ENCODE peak calls at places on chromosome 20, in six cellular contexts. One of them, this sample, is unnamed.
A peak's percentile ranks its signal among the peaks of the same experiment; 100 is the strongest.

GRCh38 chr20:46572181-46572580 is 21.7 kb upstream of the OCSTAMP start:
- DNase-seq in K562: no peak
- DNase-seq in H1: no peak
- DNase-seq in SK-N-SH: peak; percentile 73
- DNase-seq in HepG2: no peak
- DNase-seq in HCT116: no peak
- DNase-seq in this sample: peak; percentile 55

GRCh38 chr20:21003902-21004301 is 102.3 kb downstream of the LINC00237 start:
- DNase-seq in K562: no peak
- DNase-seq in HepG2: no peak
- DNase-seq in HCT116: no peak
- DNase-seq in H1: no peak
- DNase-seq in SK-N-SH: no peak
- DNase-seq in this sample: no peak

GRCh38 chr20:23657202-23657601 is 19.4 kb upstream of the CST3 start:
- DNase-seq in HepG2: no peak
- DNase-seq in K562: no peak
- DNase-seq in SK-N-SH: no peak
- DNase-seq in HCT116: no peak
- DNase-seq in H1: no peak
- DNase-seq in this sample: no peak

GRCh38 chr20:46022411-46023147 is 6.4 kb upstream of the SLC12A5 start:
- DNase-seq in SK-N-SH: peak; percentile 59
- DNase-seq in HCT116: no peak
- DNase-seq in H1: no peak
- DNase-seq in K562: peak; percentile 77
- DNase-seq in HepG2: peak; percentile 52
- DNase-seq in this sample: no peak

GRCh38 chr20:6909608-6910007 is 142.1 kb downstream of the BMP2 start:
- DNase-seq in SK-N-SH: no peak
- DNase-seq in HepG2: no peak
- DNase-seq in H1: no peak
- DNase-seq in K562: no peak
- DNase-seq in HCT116: no peak
- DNase-seq in this sample: no peak

GRCh38 chr20:17796096-17796563 is 96.4 kb downstream of the BANF2 start:
- DNase-seq in H1: no peak
- DNase-seq in SK-N-SH: no peak
- DNase-seq in HCT116: no peak
- DNase-seq in HepG2: peak; percentile 82
- DNase-seq in K562: no peak
- DNase-seq in this sample: peak; percentile 57

GRCh38 chr20:62689861-62690644 is 18.6 kb upstream of the NTSR1 start:
- DNase-seq in H1: no peak
- DNase-seq in HCT116: no peak
- DNase-seq in K562: no peak
- DNase-seq in SK-N-SH: no peak
- DNase-seq in HepG2: no peak
- DNase-seq in this sample: no peak

GRCh38 chr20:58697201-58697866 is 4.7 kb downstream of the NPEPL1 start:
- DNase-seq in HCT116: no peak
- DNase-seq in HepG2: no peak
- DNase-seq in SK-N-SH: no peak
- DNase-seq in H1: no peak
- DNase-seq in K562: peak; percentile 55
- DNase-seq in this sample: no peak

GRCh38 chr20:13430346-13431002 is 208.3 kb downstream of the TASP1 start:
- DNase-seq in K562: no peak
- DNase-seq in HepG2: peak; percentile 92
- DNase-seq in H1: no peak
- DNase-seq in HCT116: peak; percentile 15
- DNase-seq in SK-N-SH: no peak
- DNase-seq in this sample: no peak

GRCh38 chr20:57444394-57445048 is 53.3 kb downstream of the RBM38 start:
- DNase-seq in HepG2: no peak
- DNase-seq in H1: no peak
- DNase-seq in HCT116: no peak
- DNase-seq in SK-N-SH: no peak
- DNase-seq in K562: no peak
- DNase-seq in this sample: no peak

GRCh38 chr20:23225407-23226060 is 125.1 kb upstream of the NXT1 start:
- DNase-seq in K562: peak; percentile 16
- DNase-seq in SK-N-SH: no peak
- DNase-seq in HepG2: no peak
- DNase-seq in HCT116: no peak
- DNase-seq in H1: no peak
- DNase-seq in this sample: no peak

GRCh38 chr20:48076247-48076646 is 291.0 kb upstream of the SULF2 start:
- DNase-seq in H1: no peak
- DNase-seq in SK-N-SH: no peak
- DNase-seq in K562: no peak
- DNase-seq in HepG2: no peak
- DNase-seq in HCT116: no peak
- DNase-seq in this sample: no peak

GRCh38 chr20:51507357-51508036 is 35.0 kb downstream of the NFATC2 start:
- DNase-seq in HepG2: no peak
- DNase-seq in SK-N-SH: no peak
- DNase-seq in K562: no peak
- DNase-seq in H1: no peak
- DNase-seq in HCT116: no peak
- DNase-seq in this sample: no peak

GRCh38 chr20:53881362-53881761 is 189.0 kb downstream of the BCAS1 start:
- DNase-seq in HepG2: no peak
- DNase-seq in H1: no peak
- DNase-seq in K562: no peak
- DNase-seq in HCT116: no peak
- DNase-seq in SK-N-SH: no peak
- DNase-seq in this sample: no peak

GRCh38 chr20:53884859-53885654 is 185.3 kb downstream of the BCAS1 start:
- DNase-seq in HCT116: no peak
- DNase-seq in SK-N-SH: no peak
- DNase-seq in K562: no peak
- DNase-seq in HepG2: no peak
- DNase-seq in H1: no peak
- DNase-seq in this sample: no peak

GRCh38 chr20:53880108-53880641 is 190.2 kb downstream of the BCAS1 start:
- DNase-seq in HepG2: no peak
- DNase-seq in SK-N-SH: no peak
- DNase-seq in H1: no peak
- DNase-seq in K562: no peak
- DNase-seq in HCT116: no peak
- DNase-seq in this sample: no peak

GRCh38 chr20:53879048-53879684 is 191.2 kb downstream of the BCAS1 start:
- DNase-seq in K562: no peak
- DNase-seq in HCT116: no peak
- DNase-seq in SK-N-SH: no peak
- DNase-seq in H1: no peak
- DNase-seq in HepG2: no peak
- DNase-seq in this sample: no peak

DNA sequence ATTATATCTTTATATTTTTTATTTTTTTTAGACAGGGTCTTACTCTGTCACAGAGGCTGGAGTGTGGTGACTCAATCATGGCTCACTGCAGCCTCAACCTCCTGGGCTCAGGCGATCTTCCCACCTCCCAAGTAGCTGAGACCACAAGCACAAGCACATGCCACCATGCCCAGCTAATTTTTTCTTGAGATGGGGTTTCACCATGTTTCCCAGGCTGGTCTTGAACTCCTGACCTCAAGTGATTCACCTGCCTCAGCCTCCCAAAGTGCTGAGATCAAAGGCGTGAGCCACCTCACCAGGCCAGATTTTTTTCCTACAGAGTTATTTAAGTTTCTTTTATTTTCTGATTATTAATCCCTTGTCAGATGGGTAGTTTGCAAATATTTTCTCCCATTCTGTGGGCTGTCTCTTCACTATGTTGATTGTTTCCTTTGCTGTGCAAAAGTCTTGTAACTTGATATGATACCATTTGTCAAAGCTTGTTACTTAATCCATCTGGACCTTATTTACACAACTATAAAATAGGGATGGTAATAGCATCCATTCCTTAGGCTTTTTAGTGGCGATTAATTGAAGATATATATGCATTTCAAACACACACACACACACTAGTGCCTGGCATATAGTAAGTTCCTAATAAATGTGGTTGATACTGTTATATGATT is 187.2 kb downstream of the BCAS1 start:
- DNase-seq in HepG2: no peak
- DNase-seq in H1: no peak
- DNase-seq in HCT116: no peak
- DNase-seq in K562: no peak
- DNase-seq in SK-N-SH: no peak
- DNase-seq in this sample: no peak
- TF ChIP-seq MAX in HepG2: no peak
- TF ChIP-seq MAX in H1: no peak
- TF ChIP-seq MAX in HCT116: no peak
- TF ChIP-seq MAX in K562: no peak
- TF ChIP-seq MAX in SK-N-SH: no peak
- TF ChIP-seq MAX in this sample: no peak

GRCh38 chr20:10236540-10237533 is 18.2 kb downstream of the SNAP25 start:
- DNase-seq in HepG2: no peak
- DNase-seq in SK-N-SH: no peak
- DNase-seq in HCT116: no peak
- DNase-seq in H1: no peak
- DNase-seq in K562: no peak
- DNase-seq in this sample: no peak
- TF ChIP-seq POLR2AphosphoS5 in HepG2: no peak
- TF ChIP-seq POLR2AphosphoS5 in SK-N-SH: no peak
- TF ChIP-seq POLR2AphosphoS5 in HCT116: no peak
- TF ChIP-seq POLR2AphosphoS5 in H1: no peak
- TF ChIP-seq POLR2AphosphoS5 in K562: no peak
- TF ChIP-seq POLR2AphosphoS5 in this sample: no peak

GRCh38 chr20:1818895-1819294 is 76.3 kb upstream of the SIRPA start:
- DNase-seq in H1: no peak
- DNase-seq in K562: no peak
- DNase-seq in SK-N-SH: no peak
- DNase-seq in HCT116: no peak
- DNase-seq in HepG2: no peak
- DNase-seq in this sample: no peak
- H3K9ac ChIP-seq in H1: no peak overlapping the region
- H3K9ac ChIP-seq in K562: no peak overlapping the region
- H3K9ac ChIP-seq in SK-N-SH: no peak overlapping the region
- H3K9ac ChIP-seq in HCT116: no peak overlapping the region
- H3K9ac ChIP-seq in HepG2: no peak overlapping the region
- H3K9ac ChIP-seq in this sample: no peak overlapping the region

GRCh38 chr20:49825521-49826033 is 12.9 kb downstream of the SLC9A8 start:
- DNase-seq in SK-N-SH: no peak
- DNase-seq in HepG2: peak; percentile 51
- DNase-seq in HCT116: no peak
- DNase-seq in K562: no peak
- DNase-seq in H1: no peak
- DNase-seq in this sample: no peak
- TF ChIP-seq MAX in SK-N-SH: no peak
- TF ChIP-seq MAX in HepG2: no peak
- TF ChIP-seq MAX in HCT116: no peak
- TF ChIP-seq MAX in K562: no peak
- TF ChIP-seq MAX in H1: no peak
- TF ChIP-seq MAX in this sample: no peak

GRCh38 chr20:36527331-36528125 is 13.8 kb upstream of the MYL9 start:
- DNase-seq in HepG2: no peak
- DNase-seq in H1: no peak
- DNase-seq in SK-N-SH: no peak
- DNase-seq in K562: no peak
- DNase-seq in HCT116: no peak
- DNase-seq in this sample: no peak
- TF ChIP-seq POLR2AphosphoS5 in HepG2: no peak
- TF ChIP-seq POLR2AphosphoS5 in H1: no peak
- TF ChIP-seq POLR2AphosphoS5 in SK-N-SH: no peak
- TF ChIP-seq POLR2AphosphoS5 in K562: no peak
- TF ChIP-seq POLR2AphosphoS5 in HCT116: no peak
- TF ChIP-seq POLR2AphosphoS5 in this sample: no peak

GRCh38 chr20:64082126-64082638 is 2.0 kb downstream of the LKAAEAR1 start:
- DNase-seq in K562: peak; percentile 42
- DNase-seq in HCT116: no peak
- DNase-seq in SK-N-SH: no peak
- DNase-seq in H1: no peak
- DNase-seq in HepG2: peak; percentile 55
- DNase-seq in this sample: no peak

GRCh38 chr20:64082821-64083379 is 1.3 kb downstream of the LKAAEAR1 start:
- DNase-seq in K562: no peak
- DNase-seq in HCT116: no peak
- DNase-seq in H1: no peak
- DNase-seq in SK-N-SH: no peak
- DNase-seq in HepG2: no peak
- DNase-seq in this sample: no peak

GRCh38 chr20:64086801-64087200 is 2.6 kb upstream of the LKAAEAR1 start:
- DNase-seq in SK-N-SH: no peak
- DNase-seq in HCT116: no peak
- DNase-seq in K562: no peak
- DNase-seq in H1: no peak
- DNase-seq in HepG2: no peak
- DNase-seq in this sample: no peak

GRCh38 chr20:64083380-64084208 is 604 bp downstream of the LKAAEAR1 start:
- DNase-seq in HCT116: no peak
- DNase-seq in SK-N-SH: peak; percentile 94
- DNase-seq in K562: peak; percentile 84
- DNase-seq in H1: no peak
- DNase-seq in HepG2: peak; percentile 67
- DNase-seq in this sample: peak; percentile 65

DNA sequence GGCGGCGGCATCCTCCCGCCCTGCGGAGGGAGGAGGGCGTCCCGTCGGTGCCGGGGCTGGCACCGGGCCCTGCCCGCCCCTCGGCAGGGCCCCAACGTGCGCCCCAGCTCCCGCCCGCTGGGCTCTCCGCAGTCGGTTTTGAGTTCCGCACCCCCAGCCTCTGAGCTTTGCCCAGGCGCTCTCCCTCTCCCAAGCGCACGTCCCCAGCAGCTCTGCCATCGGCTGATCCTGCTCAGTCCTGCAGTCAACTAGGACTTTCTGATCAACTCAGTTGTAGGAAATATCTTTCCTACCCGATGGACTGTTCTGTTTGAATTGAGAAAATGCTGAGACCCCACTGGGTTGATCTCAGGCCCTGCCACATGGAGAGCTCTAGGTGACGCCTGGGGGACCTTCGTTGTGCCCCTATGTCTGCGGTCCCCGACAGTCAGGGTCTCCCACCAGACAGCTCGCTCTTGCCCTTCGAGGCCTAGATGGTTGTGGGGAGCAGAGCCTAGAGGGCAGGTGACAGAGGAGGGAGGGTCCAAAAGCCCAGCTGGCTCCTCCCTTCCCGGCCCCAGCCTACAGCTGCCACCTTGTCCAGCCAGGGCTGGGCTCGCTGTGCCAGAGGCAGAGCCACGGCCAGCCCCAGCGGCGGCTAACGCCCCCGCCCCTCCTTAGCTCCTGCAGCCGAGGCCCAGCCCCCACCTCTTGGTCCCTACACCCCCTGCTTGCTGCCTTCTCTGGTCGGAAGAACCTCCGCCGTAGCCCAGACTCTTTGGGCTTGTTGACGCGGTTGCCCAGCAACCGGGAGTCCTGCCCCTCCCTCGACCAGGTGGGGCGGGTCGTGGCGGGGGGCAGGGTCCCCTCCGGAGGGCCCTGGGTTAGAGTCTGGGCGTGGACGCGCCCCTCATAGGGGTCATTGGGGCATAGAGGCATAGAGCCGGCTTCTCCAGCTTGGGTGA is at the start of gene LKAAEAR1:
- DNase-seq in SK-N-SH: no peak
- DNase-seq in HepG2: no peak
- DNase-seq in HCT116: no peak
- DNase-seq in H1: no peak
- DNase-seq in K562: no peak
- DNase-seq in this sample: no peak
- H3K9ac ChIP-seq in SK-N-SH: no peak within 1 kb of the TSS
- H3K9ac ChIP-seq in HepG2: no peak within 1 kb of the TSS
- H3K9ac ChIP-seq in HCT116: no peak within 1 kb of the TSS
- H3K9ac ChIP-seq in H1: no peak within 1 kb of the TSS
- H3K9ac ChIP-seq in K562: peak within 1 kb of the TSS; percentile 90
- H3K9ac ChIP-seq in this sample: no peak within 1 kb of the TSS

GRCh38 chr20:9025643-9026042 is 43.2 kb upstream of the PLCB4 start:
- DNase-seq in HCT116: no peak
- DNase-seq in SK-N-SH: no peak
- DNase-seq in HepG2: no peak
- DNase-seq in H1: no peak
- DNase-seq in K562: peak; percentile 9
- DNase-seq in this sample: no peak
- TF ChIP-seq MAX in HCT116: no peak
- TF ChIP-seq MAX in SK-N-SH: no peak
- TF ChIP-seq MAX in HepG2: no peak
- TF ChIP-seq MAX in H1: no peak
- TF ChIP-seq MAX in K562: no peak
- TF ChIP-seq MAX in this sample: no peak